ENCODE peak calls at places on chromosomes 3 and 15, in seven cellular contexts. S is mesothelial cell of epicardium; Q is CD8-positive, alpha-beta T cell; D is iPS-NIHi11; P is neural progenitor cell; J is fibroblast of mammary gland; A is NK-92 treated with Interleukin-12 subunit alpha and Interleukin-12 subunit beta, amount 100 ng/mL, for 24 hours. Y is an unnamed sample.

GRCh38 chr3:126557761-126558160 is 971 bp downstream of the C3orf22 start:
- DNase-seq in S (peak), Q (peak), D (no peak), P (no peak), J (no peak), A (no peak), Y (no peak)

GRCh38 chr3:15065550-15066007 is 464 bp upstream of the MRPS25 start:
- DNase-seq in S (no peak), Q (no peak), D (no peak), P (no peak), J (no peak), A (no peak), Y (peak)

GRCh38 chr3:126431103-126431534 is 36.4 kb downstream of the CFAP100 start:
- DNase-seq in S (no peak), Q (peak), D (no peak), P (no peak), J (no peak), A (no peak), Y (no peak)

GRCh38 chr3:44842376-44842775 is 19.3 kb upstream of the TMEM42 start:
- DNase-seq in S (no peak), Q (no peak), D (no peak), P (no peak), J (no peak), A (no peak), Y (no peak)

GRCh38 chr3:71797455-71797854 is 12.5 kb upstream of the PROK2 start:
- DNase-seq in S (no peak), Q (no peak), D (no peak), P (no peak), J (no peak), A (no peak), Y (no peak)

GRCh38 chr3:136343873-136344281 is 93.7 kb downstream of the PCCB start:
- DNase-seq in S (peak), Q (no peak), D (no peak), P (no peak), J (peak), A (no peak), Y (no peak)

GRCh38 chr3:12813967-12814366 is 17.5 kb downstream of the CAND2 start:
- DNase-seq in S (no peak), Q (no peak), D (no peak), P (no peak), J (no peak), A (no peak), Y (no peak)

GRCh38 chr3:36776436-36776835 is 12.1 kb upstream of the DCLK3 start:
- DNase-seq in S (no peak), Q (no peak), D (no peak), P (no peak), J (no peak), A (no peak), Y (no peak)

GRCh38 chr3:16468114-16469098 is 45.1 kb downstream of the RFTN1 start:
- DNase-seq in S (no peak), Q (no peak), D (no peak), P (no peak), J (no peak), A (no peak), Y (no peak)

GRCh38 chr3:197337656-197338055 is 39.2 kb upstream of the DLG1 start:
- DNase-seq in S (no peak), Q (no peak), D (no peak), P (no peak), J (no peak), A (no peak), Y (no peak)

GRCh38 chr3:190092250-190092649 is 28.4 kb downstream of the P3H2 start:
- DNase-seq in S (no peak), Q (no peak), D (no peak), P (peak), J (peak), A (no peak), Y (no peak)

GRCh38 chr3:13414040-13414729 is 5.9 kb downstream of the NUP210 start:
- DNase-seq in S (no peak), Q (peak), D (no peak), P (no peak), J (no peak), A (peak), Y (no peak)

GRCh38 chr3:187951452-187952190 is 202.3 kb upstream of the LPP start:
- DNase-seq in S (no peak), Q (no peak), D (no peak), P (no peak), J (no peak), A (no peak), Y (no peak)

GRCh38 chr15:95300958-95301357 is 1029.5 kb upstream of the NR2F2 start:
- DNase-seq in S (no peak), Q (no peak), D (no peak), P (no peak), J (peak), A (no peak), Y (no peak)

GRCh38 chr3:126781889-126782491 is 78.0 kb downstream of the CHCHD6 start:
- DNase-seq in S (no peak), Q (no peak), D (no peak), P (peak), J (peak), A (no peak), Y (peak)

GRCh38 chr3:151912041-151912440 is 38.6 kb downstream of the SUCNR1 start:
- DNase-seq in S (no peak), Q (no peak), D (no peak), P (no peak), J (peak), A (no peak), Y (no peak)

GRCh38 chr3:76147846-76148245 is 362.5 kb upstream of the ZNF717 start:
- DNase-seq in S (no peak), Q (no peak), D (no peak), P (no peak), J (no peak), A (no peak), Y (no peak)

GRCh38 chr15:68417897-68418296 is 14.1 kb downstream of the ITGA11 start:
- DNase-seq in S (no peak), Q (no peak), D (no peak), P (no peak), J (no peak), A (no peak), Y (no peak)

GRCh38 chr3:161649900-161650484 is 153.4 kb downstream of the OTOL1 start:
- DNase-seq in S (no peak), Q (no peak), D (no peak), P (no peak), J (peak), A (no peak), Y (no peak)

GRCh38 chr15:80679805-80680175 is 15.3 kb upstream of the ABHD17C start:
- DNase-seq in S (no peak), Q (no peak), D (no peak), P (no peak), J (no peak), A (no peak), Y (no peak)

GRCh38 chr15:41605566-41605965 is 46.6 kb downstream of the TYRO3 start:
- DNase-seq in S (no peak), Q (no peak), D (no peak), P (no peak), J (no peak), A (no peak), Y (peak)

GRCh38 chr3:167684389-167684993 is 30.7 kb upstream of the WDR49 start:
- DNase-seq in S (no peak), Q (no peak), D (peak), P (peak), J (peak), A (no peak), Y (no peak)

GRCh38 chr3:62928256-62928655 is 53.0 kb upstream of the CADPS start:
- DNase-seq in S (no peak), Q (no peak), D (no peak), P (no peak), J (no peak), A (no peak), Y (no peak)

GRCh38 chr3:149174901-149175300 is 45.5 kb downstream of the HPS3 start:
- DNase-seq in S (no peak), Q (no peak), D (peak), P (peak), J (no peak), A (no peak), Y (no peak)